ENCODE peak calls at places on chromosomes 13 and 19, in five cellular contexts. O is WERI-Rb-1, N is A549, S is lower leg skin, Z is GM13977. T is an unnamed sample.

GRCh38 chr19:11425719-11426457 is 6.8 kb upstream of the RGL3 start:
- DNase-seq in O (no peak), N (no peak), S (no peak), Z (no peak), T (no peak)

GRCh38 chr19:35639863-35640262 is 1.7 kb upstream of the ETV2 start:
- DNase-seq in O (no peak), N (no peak), S (no peak), Z (no peak), T (no peak)

GRCh38 chr13:24500977-24501376 is 11.6 kb downstream of the PARP4 start:
- DNase-seq in O (no peak), N (peak), S (no peak), Z (no peak), T (no peak)

GRCh38 chr19:9431475-9431874 is 3.9 kb downstream of the ZNF266 start:
- DNase-seq in O (peak), N (no peak), S (no peak), Z (no peak), T (no peak)

GRCh38 chr19:14408641-14409120 is 10.5 kb downstream of the DDX39A start:
- DNase-seq in O (no peak), N (no peak), S (no peak), Z (no peak), T (no peak)

GRCh38 chr19:13849991-13850909 is 26.7 kb upstream of the NANOS3 start:
- DNase-seq in O (no peak), N (peak), S (peak), Z (peak), T (peak)

GRCh38 chr19:10286803-10287737 is at the start of gene ICAM4:
- DNase-seq in O (no peak), N (no peak), S (no peak), Z (peak), T (peak)

GRCh38 chr13:49975826-49976225 is 21.0 kb upstream of the TRIM13 start:
- DNase-seq in O (no peak), N (no peak), S (no peak), Z (no peak), T (no peak)

GRCh38 chr13:33497146-33497845 is 211.7 kb upstream of the STARD13 start:
- DNase-seq in O (no peak), N (no peak), S (no peak), Z (no peak), T (no peak)

GRCh38 chr13:107867701-107868661 is 347.4 kb downstream of the LIG4 start:
- DNase-seq in O (peak), N (peak), S (no peak), Z (peak), T (no peak)
- TF ChIP-seq CTCF in O (peak), N (peak), S (no peak), Z (no peak), T (peak)

DNA sequence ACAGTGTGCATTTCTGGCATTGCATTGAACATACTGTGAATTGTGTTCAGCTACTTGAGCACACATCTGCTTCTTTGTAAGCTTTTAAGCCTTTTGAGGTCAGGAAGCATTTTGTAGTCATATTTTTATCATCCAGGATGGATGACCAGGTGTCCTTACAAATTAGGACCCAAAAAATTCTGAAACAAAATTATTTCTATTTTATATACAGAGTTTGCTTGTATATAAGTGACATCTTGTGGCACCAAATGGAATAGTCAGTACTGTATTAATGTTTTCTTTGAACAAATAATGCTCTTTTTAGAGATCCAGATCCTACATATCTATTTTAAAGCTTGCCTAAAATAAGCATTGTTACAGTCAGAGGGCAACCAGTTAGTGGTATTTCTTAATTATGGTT is 9.5 kb upstream of the SUPT20H start:
- DNase-seq in O (no peak), N (peak), S (no peak), Z (peak), T (no peak)
- TF ChIP-seq CTCF in O (no peak), N (no peak), S (no peak), Z (peak), T (peak)

GRCh38 chr19:45402469-45403070 is 2.3 kb downstream of the PPP1R13L start:
- DNase-seq in O (no peak), N (peak), S (peak), Z (peak), T (peak)
- TF ChIP-seq CTCF in O (no peak), N (peak), S (no peak), Z (peak), T (peak)

GRCh38 chr13:94678845-94679244 is 33.5 kb downstream of the SOX21 start:
- DNase-seq in O (no peak), N (no peak), S (no peak), Z (no peak), T (no peak)

GRCh38 chr13:94673841-94674240 is 38.5 kb downstream of the SOX21 start:
- DNase-seq in O (no peak), N (no peak), S (no peak), Z (no peak), T (no peak)

GRCh38 chr13:94677799-94678198 is 34.5 kb downstream of the SOX21 start:
- DNase-seq in O (no peak), N (no peak), S (no peak), Z (no peak), T (no peak)

GRCh38 chr13:94672400-94672799 is 39.9 kb downstream of the SOX21 start:
- DNase-seq in O (no peak), N (no peak), S (no peak), Z (no peak), T (no peak)

GRCh38 chr13:94674609-94675348 is 37.6 kb downstream of the SOX21 start:
- DNase-seq in O (peak), N (peak), S (peak), Z (peak), T (peak)
- TF ChIP-seq CTCF in O (peak), N (peak), S (no peak), Z (peak), T (peak)

T was measured in GM10248.